ENCODE peak calls at places on chromosomes 7 and 10, in four cellular contexts. T is GM12878, J is H1, B is HepG2. L is an unnamed sample.

GRCh38 chr10:106577266-106577665 is 587.2 kb downstream of the SORCS1 start:
- DNase-seq in T (no peak), J (peak), B (no peak), L (peak)

GRCh38 chr7:44534087-44534486 is 7.0 kb downstream of the NPC1L1 start:
- DNase-seq in T (no peak), J (no peak), B (no peak), L (no peak)

GRCh38 chr10:110845756-110846620 is 25.7 kb upstream of the PDCD4 start:
- DNase-seq in T (no peak), J (no peak), B (peak), L (no peak)

GRCh38 chr7:101562531-101563197 is 66.4 kb downstream of the MYL10 start:
- DNase-seq in T (no peak), J (no peak), B (no peak), L (no peak)

GRCh38 chr7:5677538-5678294 is 103.7 kb downstream of the RNF216 start:
- DNase-seq in T (no peak), J (no peak), B (peak), L (peak)

GRCh38 chr10:80437227-80437626 is 16.9 kb upstream of the TSPAN14 start:
- DNase-seq in T (no peak), J (no peak), B (no peak), L (no peak)

GRCh38 chr10:17782921-17783665 is 26.1 kb upstream of the MRC1 start:
- DNase-seq in T (no peak), J (no peak), B (no peak), L (no peak)

GRCh38 chr10:1147810-1148209 is 91.6 kb downstream of the WDR37 start:
- DNase-seq in T (no peak), J (no peak), B (no peak), L (no peak)

GRCh38 chr10:118958559-118958958 is 71.0 kb upstream of the NANOS1 start:
- DNase-seq in T (no peak), J (no peak), B (no peak), L (no peak)

GRCh38 chr7:2247141-2247985 is 5.3 kb downstream of the NUDT1 start:
- DNase-seq in T (no peak), J (no peak), B (no peak), L (no peak)

GRCh38 chr7:76333388-76334101 is 25.2 kb downstream of the YWHAG start:
- DNase-seq in T (no peak), J (no peak), B (no peak), L (no peak)

GRCh38 chr7:27066148-27066547 is 29.7 kb downstream of the HOXA1 start:
- DNase-seq in T (no peak), J (no peak), B (no peak), L (no peak)

GRCh38 chr10:80252296-80252887 is 37.1 kb downstream of the MAT1A start:
- DNase-seq in T (no peak), J (no peak), B (no peak), L (no peak)

GRCh38 chr10:14008648-14009072 is 322.1 kb downstream of the FRMD4A start:
- DNase-seq in T (no peak), J (no peak), B (no peak), L (no peak)

GRCh38 chr7:77482015-77482414 is 55.1 kb upstream of the PTPN12 start:
- DNase-seq in T (no peak), J (no peak), B (peak), L (no peak)

GRCh38 chr7:104767113-104767512 is 246.9 kb upstream of the KMT2E start:
- DNase-seq in T (no peak), J (no peak), B (no peak), L (no peak)

GRCh38 chr10:74928742-74929191 is 102.4 kb downstream of the KAT6B start:
- DNase-seq in T (no peak), J (no peak), B (no peak), L (no peak)
- H3K9ac ChIP-seq in T (no peak), J (no peak), B (no peak), L (no peak)

GRCh38 chr7:28195925-28196324 is 15.3 kb upstream of the JAZF1 start:
- DNase-seq in T (no peak), J (no peak), B (no peak), L (no peak)

GRCh38 chr7:28187012-28187411 is 6.4 kb upstream of the JAZF1 start:
- DNase-seq in T (no peak), J (no peak), B (no peak), L (no peak)

GRCh38 chr7:28190077-28190476 is 9.5 kb upstream of the JAZF1 start:
- DNase-seq in T (no peak), J (no peak), B (no peak), L (no peak)

GRCh38 chr7:28191751-28192150 is 11.2 kb upstream of the JAZF1 start:
- DNase-seq in T (no peak), J (no peak), B (no peak), L (no peak)

GRCh38 chr7:28192786-28193581 is 12.4 kb upstream of the JAZF1 start:
- DNase-seq in T (no peak), J (no peak), B (no peak), L (no peak)
- TF ChIP-seq SUZ12 in T (no peak), J (no peak), B (no peak), L (no peak)

DNA sequence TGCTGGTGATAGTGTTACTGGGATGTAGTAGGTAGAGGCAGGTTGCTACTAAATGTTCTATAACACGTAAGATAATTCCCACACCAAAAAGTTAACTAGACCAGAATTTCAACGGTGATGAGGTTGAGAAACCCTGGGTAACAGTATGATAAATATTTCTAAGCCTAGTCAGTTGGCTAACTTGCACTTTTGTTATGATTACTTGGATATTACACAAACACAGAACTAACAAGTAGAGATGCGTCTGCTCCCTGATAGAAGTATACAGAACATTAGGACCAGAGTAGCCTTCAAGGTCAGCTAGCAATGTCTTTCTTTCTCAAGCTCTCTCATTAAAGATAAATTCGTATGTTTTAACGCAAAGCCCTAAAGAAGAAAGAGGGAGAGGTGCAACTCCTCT is 86.2 kb upstream of the FZD8 start:
- DNase-seq in T (no peak), J (no peak), B (no peak), L (no peak)
- H3K9ac ChIP-seq in T (no peak), J (no peak), B (no peak), L (no peak)

DNA sequence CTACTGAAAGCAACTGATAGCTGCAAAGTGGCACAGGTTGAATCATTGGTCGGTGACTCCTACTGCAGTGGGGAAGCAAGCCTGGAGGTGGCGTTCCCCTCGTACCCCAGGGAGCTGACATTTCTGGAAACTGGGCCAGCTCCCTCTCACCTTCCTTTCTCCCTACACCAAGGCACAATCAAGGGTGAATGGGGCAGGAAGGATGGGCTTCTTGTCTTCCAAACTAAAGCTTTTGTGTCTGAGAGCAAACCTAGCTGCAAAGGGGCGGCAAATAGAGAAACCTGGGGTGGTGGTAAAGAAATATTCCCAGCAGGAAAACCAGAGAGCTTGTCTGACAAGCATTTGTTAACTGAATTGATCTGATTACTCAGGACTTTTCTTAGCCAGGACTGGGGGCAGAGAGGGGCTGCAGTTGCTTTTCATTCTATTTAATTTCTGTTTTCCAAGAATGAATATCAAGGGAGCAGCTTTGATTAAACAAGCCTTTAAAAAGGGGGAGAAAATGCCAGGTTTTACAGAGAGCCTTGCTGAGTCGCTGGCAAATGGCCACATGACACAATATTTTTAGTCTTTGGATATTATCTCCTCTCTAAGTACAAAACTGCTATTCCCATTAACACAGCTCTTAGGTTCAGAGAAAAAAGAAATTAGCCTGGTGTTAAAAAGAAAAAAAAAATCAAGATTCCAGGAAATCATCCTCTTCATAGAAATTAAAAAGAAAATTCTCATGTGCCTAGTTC is 27.8 kb downstream of the CDHR3 start:
- DNase-seq in T (no peak), J (peak), B (no peak), L (peak)
- TF ChIP-seq SUZ12 in T (no peak), J (no peak), B (no peak), L (no peak)

GRCh38 chr10:89369142-89370105 is 8.4 kb upstream of the IFIT1B start:
- DNase-seq in T (no peak), J (no peak), B (no peak), L (no peak)
- H3K9ac ChIP-seq in T (no peak), J (no peak), B (no peak), L (no peak)